ENCODE peak calls at places on chromosomes 1 and 21, in nine cellular contexts. One of them, this sample, is unnamed.

GRCh38 chr1:228416217-228416971 is at the start of gene TRIM17:
- DNase-seq in thoracic aorta: no peak
- DNase-seq in AG04450: no peak
- DNase-seq in GM10248: no peak
- DNase-seq in brain microvascular endothelial cell: no peak
- DNase-seq in AG10803: no peak
- DNase-seq in B cell: peak
- DNase-seq in tibial artery: no peak
- DNase-seq in activated B cell treated with CpG ODN at 0.5 μM for 24 hours: no peak
- DNase-seq in this sample: peak

GRCh38 chr21:34148826-34149558 is 75.6 kb downstream of the MRPS6 start:
- DNase-seq in thoracic aorta: no peak
- DNase-seq in AG04450: no peak
- DNase-seq in GM10248: no peak
- DNase-seq in brain microvascular endothelial cell: no peak
- DNase-seq in AG10803: no peak
- DNase-seq in B cell: no peak
- DNase-seq in tibial artery: no peak
- DNase-seq in activated B cell treated with CpG ODN at 0.5 μM for 24 hours: no peak
- DNase-seq in this sample: no peak

GRCh38 chr1:9350011-9350907 is 57.6 kb downstream of the SPSB1 start:
- DNase-seq in thoracic aorta: no peak
- DNase-seq in AG04450: no peak
- DNase-seq in GM10248: no peak
- DNase-seq in brain microvascular endothelial cell: no peak
- DNase-seq in AG10803: peak
- DNase-seq in B cell: no peak
- DNase-seq in tibial artery: peak
- DNase-seq in activated B cell treated with CpG ODN at 0.5 μM for 24 hours: no peak
- DNase-seq in this sample: no peak

GRCh38 chr1:154427173-154428139 is 22.3 kb downstream of the IL6R start:
- DNase-seq in thoracic aorta: no peak
- DNase-seq in AG04450: no peak
- DNase-seq in GM10248: no peak
- DNase-seq in brain microvascular endothelial cell: no peak
- DNase-seq in AG10803: no peak
- DNase-seq in B cell: no peak
- DNase-seq in tibial artery: peak
- DNase-seq in activated B cell treated with CpG ODN at 0.5 μM for 24 hours: no peak
- DNase-seq in this sample: no peak

GRCh38 chr21:41634858-41635257 is 126.9 kb upstream of the TMPRSS2 start:
- DNase-seq in thoracic aorta: no peak
- DNase-seq in AG04450: no peak
- DNase-seq in GM10248: no peak
- DNase-seq in brain microvascular endothelial cell: peak
- DNase-seq in AG10803: peak
- DNase-seq in B cell: no peak
- DNase-seq in tibial artery: peak
- DNase-seq in activated B cell treated with CpG ODN at 0.5 μM for 24 hours: no peak
- DNase-seq in this sample: no peak

GRCh38 chr1:207407655-207408256 is 46.4 kb upstream of the CR2 start:
- DNase-seq in thoracic aorta: no peak
- DNase-seq in AG04450: no peak
- DNase-seq in GM10248: no peak
- DNase-seq in brain microvascular endothelial cell: no peak
- DNase-seq in AG10803: peak
- DNase-seq in B cell: no peak
- DNase-seq in tibial artery: no peak
- DNase-seq in activated B cell treated with CpG ODN at 0.5 μM for 24 hours: no peak
- DNase-seq in this sample: no peak

GRCh38 chr1:9228589-9228988 is 6.0 kb upstream of the H6PD start:
- DNase-seq in thoracic aorta: no peak
- DNase-seq in AG04450: no peak
- DNase-seq in GM10248: no peak
- DNase-seq in brain microvascular endothelial cell: no peak
- DNase-seq in AG10803: no peak
- DNase-seq in B cell: no peak
- DNase-seq in tibial artery: no peak
- DNase-seq in activated B cell treated with CpG ODN at 0.5 μM for 24 hours: no peak
- DNase-seq in this sample: no peak

GRCh38 chr1:234988160-234988528 is 140.5 kb downstream of the TOMM20 start:
- DNase-seq in thoracic aorta: no peak
- DNase-seq in AG04450: no peak
- DNase-seq in GM10248: no peak
- DNase-seq in brain microvascular endothelial cell: no peak
- DNase-seq in AG10803: no peak
- DNase-seq in B cell: no peak
- DNase-seq in tibial artery: no peak
- DNase-seq in activated B cell treated with CpG ODN at 0.5 μM for 24 hours: no peak
- DNase-seq in this sample: no peak

GRCh38 chr1:224173523-224173922 is 9.5 kb upstream of the DEGS1 start:
- DNase-seq in thoracic aorta: no peak
- DNase-seq in AG04450: no peak
- DNase-seq in GM10248: no peak
- DNase-seq in brain microvascular endothelial cell: no peak
- DNase-seq in AG10803: no peak
- DNase-seq in B cell: no peak
- DNase-seq in tibial artery: no peak
- DNase-seq in activated B cell treated with CpG ODN at 0.5 μM for 24 hours: no peak
- DNase-seq in this sample: no peak

GRCh38 chr1:224172229-224172628 is 10.8 kb upstream of the DEGS1 start:
- DNase-seq in thoracic aorta: no peak
- DNase-seq in AG04450: no peak
- DNase-seq in GM10248: no peak
- DNase-seq in brain microvascular endothelial cell: no peak
- DNase-seq in AG10803: no peak
- DNase-seq in B cell: no peak
- DNase-seq in tibial artery: no peak
- DNase-seq in activated B cell treated with CpG ODN at 0.5 μM for 24 hours: no peak
- DNase-seq in this sample: no peak

GRCh38 chr1:224177356-224177999 is 5.6 kb upstream of the DEGS1 start:
- DNase-seq in thoracic aorta: no peak
- DNase-seq in AG04450: no peak
- DNase-seq in GM10248: no peak
- DNase-seq in brain microvascular endothelial cell: no peak
- DNase-seq in AG10803: no peak
- DNase-seq in B cell: no peak
- DNase-seq in tibial artery: no peak
- DNase-seq in activated B cell treated with CpG ODN at 0.5 μM for 24 hours: no peak
- DNase-seq in this sample: no peak

GRCh38 chr1:224178894-224179293 is 4.1 kb upstream of the DEGS1 start:
- DNase-seq in thoracic aorta: no peak
- DNase-seq in AG04450: no peak
- DNase-seq in GM10248: no peak
- DNase-seq in brain microvascular endothelial cell: no peak
- DNase-seq in AG10803: no peak
- DNase-seq in B cell: no peak
- DNase-seq in tibial artery: no peak
- DNase-seq in activated B cell treated with CpG ODN at 0.5 μM for 24 hours: no peak
- DNase-seq in this sample: no peak

GRCh38 chr1:224175615-224176014 is 7.4 kb upstream of the DEGS1 start:
- DNase-seq in thoracic aorta: no peak
- DNase-seq in AG04450: no peak
- DNase-seq in GM10248: no peak
- DNase-seq in brain microvascular endothelial cell: peak
- DNase-seq in AG10803: peak
- DNase-seq in B cell: no peak
- DNase-seq in tibial artery: no peak
- DNase-seq in activated B cell treated with CpG ODN at 0.5 μM for 24 hours: no peak
- DNase-seq in this sample: no peak
- TF ChIP-seq CTCF in thoracic aorta: no peak
- TF ChIP-seq CTCF in AG04450: no peak
- TF ChIP-seq CTCF in GM10248: no peak
- TF ChIP-seq CTCF in brain microvascular endothelial cell: peak
- TF ChIP-seq CTCF in AG10803: no peak
- TF ChIP-seq CTCF in B cell: no peak
- TF ChIP-seq CTCF in tibial artery: no peak
- TF ChIP-seq CTCF in activated B cell treated with CpG ODN at 0.5 μM for 24 hours: no peak
- TF ChIP-seq CTCF in this sample: no peak

DNA sequence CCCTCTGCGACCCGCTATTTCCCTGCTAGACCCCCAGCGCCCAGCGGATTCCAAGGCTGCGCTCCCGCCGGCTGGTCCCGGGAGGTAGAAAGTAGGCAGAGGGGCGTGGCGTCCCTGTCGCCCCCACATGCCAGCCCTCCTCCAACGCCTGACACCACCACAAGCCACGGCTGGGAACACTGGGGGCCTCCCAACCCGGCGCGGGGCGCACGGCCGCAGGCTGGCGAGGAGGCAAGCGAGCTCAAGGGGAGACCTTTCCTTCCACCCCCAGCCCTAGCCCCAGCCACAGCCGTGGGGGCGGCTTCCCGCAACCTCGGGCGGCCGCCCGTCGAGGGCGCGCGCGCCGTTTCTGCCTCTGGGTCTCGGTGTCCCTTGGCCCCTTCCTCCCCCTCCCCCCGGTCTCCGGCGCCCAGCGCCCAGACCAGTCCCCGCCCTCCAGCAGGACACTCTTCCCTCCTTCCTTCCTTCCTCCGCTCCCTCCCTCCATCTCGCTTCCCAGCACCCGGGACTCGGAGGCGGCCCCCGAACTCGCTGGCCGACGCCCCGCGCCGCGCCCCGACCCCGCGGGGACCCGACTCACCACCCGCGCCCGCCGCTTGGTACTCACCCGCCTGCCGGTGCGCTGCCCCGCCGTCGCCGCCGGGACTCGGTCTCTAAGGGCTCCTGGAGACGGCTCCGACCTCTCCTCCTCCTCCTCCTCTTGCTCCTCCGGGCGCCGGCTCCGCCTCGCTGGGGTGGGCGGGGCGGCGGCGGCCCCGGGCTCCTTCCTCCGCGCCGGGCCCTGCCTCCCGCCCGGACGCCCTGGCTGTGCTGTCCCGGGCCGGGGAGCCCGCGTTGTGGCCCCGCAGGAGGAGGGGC is at the start of gene GNG12:
- DNase-seq in thoracic aorta: no peak
- DNase-seq in AG04450: no peak
- DNase-seq in GM10248: peak
- DNase-seq in brain microvascular endothelial cell: peak
- DNase-seq in AG10803: peak
- DNase-seq in B cell: peak
- DNase-seq in tibial artery: peak
- DNase-seq in activated B cell treated with CpG ODN at 0.5 μM for 24 hours: peak
- DNase-seq in this sample: peak
- TF ChIP-seq CTCF in thoracic aorta: no peak
- TF ChIP-seq CTCF in AG04450: no peak
- TF ChIP-seq CTCF in GM10248: no peak
- TF ChIP-seq CTCF in brain microvascular endothelial cell: no peak
- TF ChIP-seq CTCF in AG10803: no peak
- TF ChIP-seq CTCF in B cell: no peak
- TF ChIP-seq CTCF in tibial artery: no peak
- TF ChIP-seq CTCF in activated B cell treated with CpG ODN at 0.5 μM for 24 hours: no peak
- TF ChIP-seq CTCF in this sample: no peak

GRCh38 chr1:180198186-180198585 is 31.9 kb upstream of the LHX4 start:
- DNase-seq in thoracic aorta: no peak
- DNase-seq in AG04450: no peak
- DNase-seq in GM10248: no peak
- DNase-seq in brain microvascular endothelial cell: no peak
- DNase-seq in AG10803: no peak
- DNase-seq in B cell: no peak
- DNase-seq in tibial artery: no peak
- DNase-seq in activated B cell treated with CpG ODN at 0.5 μM for 24 hours: no peak
- DNase-seq in this sample: no peak
- TF ChIP-seq CTCF in thoracic aorta: no peak
- TF ChIP-seq CTCF in AG04450: no peak
- TF ChIP-seq CTCF in GM10248: no peak
- TF ChIP-seq CTCF in brain microvascular endothelial cell: no peak
- TF ChIP-seq CTCF in AG10803: no peak
- TF ChIP-seq CTCF in B cell: no peak
- TF ChIP-seq CTCF in tibial artery: no peak
- TF ChIP-seq CTCF in activated B cell treated with CpG ODN at 0.5 μM for 24 hours: no peak
- TF ChIP-seq CTCF in this sample: no peak

GRCh38 chr1:46303038-46303871 is at the start of the genes LRRC41 and UQCRH:
- DNase-seq in thoracic aorta: peak
- DNase-seq in AG04450: peak
- DNase-seq in GM10248: peak
- DNase-seq in brain microvascular endothelial cell: peak
- DNase-seq in AG10803: peak
- DNase-seq in B cell: peak
- DNase-seq in tibial artery: peak
- DNase-seq in activated B cell treated with CpG ODN at 0.5 μM for 24 hours: peak
- DNase-seq in this sample: peak

GRCh38 chr1:46301406-46302090 is 1.9 kb downstream of the LRRC41 start:
- DNase-seq in thoracic aorta: no peak
- DNase-seq in AG04450: no peak
- DNase-seq in GM10248: peak
- DNase-seq in brain microvascular endothelial cell: peak
- DNase-seq in AG10803: peak
- DNase-seq in B cell: no peak
- DNase-seq in tibial artery: no peak
- DNase-seq in activated B cell treated with CpG ODN at 0.5 μM for 24 hours: no peak
- DNase-seq in this sample: no peak

GRCh38 chr1:46303872-46304326 is 401 bp downstream of the UQCRH start:
- DNase-seq in thoracic aorta: no peak
- DNase-seq in AG04450: no peak
- DNase-seq in GM10248: no peak
- DNase-seq in brain microvascular endothelial cell: no peak
- DNase-seq in AG10803: no peak
- DNase-seq in B cell: no peak
- DNase-seq in tibial artery: no peak
- DNase-seq in activated B cell treated with CpG ODN at 0.5 μM for 24 hours: no peak
- DNase-seq in this sample: no peak

GRCh38 chr1:46300673-46301405 is 2.6 kb downstream of the LRRC41 start:
- DNase-seq in thoracic aorta: no peak
- DNase-seq in AG04450: no peak
- DNase-seq in GM10248: no peak
- DNase-seq in brain microvascular endothelial cell: no peak
- DNase-seq in AG10803: peak
- DNase-seq in B cell: no peak
- DNase-seq in tibial artery: no peak
- DNase-seq in activated B cell treated with CpG ODN at 0.5 μM for 24 hours: no peak
- DNase-seq in this sample: no peak

DNA sequence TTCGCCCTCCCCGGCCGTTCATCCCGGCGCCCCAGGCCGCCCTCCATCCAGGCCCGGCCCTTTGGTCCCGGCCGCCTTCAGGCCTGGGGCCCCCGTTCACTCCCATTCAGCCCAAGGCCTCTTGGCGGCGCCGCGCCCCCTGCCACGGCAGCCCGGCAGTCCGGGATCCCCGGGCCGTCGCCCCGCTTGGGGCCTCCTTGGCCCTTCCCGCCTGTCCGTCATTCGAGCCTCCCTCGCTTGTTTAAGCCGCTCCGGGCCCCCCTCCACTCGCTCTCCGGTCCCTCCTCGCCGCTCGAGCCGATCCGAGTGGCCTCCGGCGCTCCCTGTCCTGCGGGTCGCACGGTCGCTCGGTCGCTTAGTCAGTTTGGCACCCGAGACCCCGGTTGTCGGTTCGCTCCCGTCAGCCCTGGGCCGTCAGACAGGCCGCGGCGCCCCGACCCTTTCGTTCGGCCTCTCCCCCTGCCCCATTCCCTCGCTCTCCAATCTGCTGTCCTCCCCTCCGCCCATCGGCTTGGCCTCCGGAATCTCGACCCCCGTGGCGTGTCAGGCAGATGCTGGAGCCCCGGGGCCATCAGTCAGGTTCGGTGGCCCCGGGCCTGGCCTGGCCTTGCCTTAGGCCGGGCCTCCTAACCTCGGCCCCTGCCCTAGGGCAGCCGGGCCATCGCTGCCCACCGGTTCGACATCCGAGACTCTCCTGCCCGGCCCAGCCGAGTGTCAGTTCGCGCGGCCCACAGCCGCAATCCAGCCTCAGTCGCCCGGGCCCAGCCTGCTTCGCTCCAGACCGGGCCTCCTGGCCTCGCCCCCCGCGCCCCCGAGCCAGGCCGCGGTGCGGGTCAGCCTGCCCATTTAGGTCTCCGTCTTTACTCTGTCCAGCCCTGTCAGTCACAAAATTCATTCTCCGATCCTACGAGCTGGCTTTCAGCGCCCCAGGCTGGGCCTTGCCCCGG is 1.1 kb downstream of the LRRC41 start:
- DNase-seq in thoracic aorta: no peak
- DNase-seq in AG04450: no peak
- DNase-seq in GM10248: peak
- DNase-seq in brain microvascular endothelial cell: peak
- DNase-seq in AG10803: peak
- DNase-seq in B cell: peak
- DNase-seq in tibial artery: peak
- DNase-seq in activated B cell treated with CpG ODN at 0.5 μM for 24 hours: peak
- DNase-seq in this sample: peak
- TF ChIP-seq CTCF in thoracic aorta: no peak
- TF ChIP-seq CTCF in AG04450: peak
- TF ChIP-seq CTCF in GM10248: peak
- TF ChIP-seq CTCF in brain microvascular endothelial cell: peak
- TF ChIP-seq CTCF in AG10803: peak
- TF ChIP-seq CTCF in B cell: peak
- TF ChIP-seq CTCF in tibial artery: no peak
- TF ChIP-seq CTCF in activated B cell treated with CpG ODN at 0.5 μM for 24 hours: no peak
- TF ChIP-seq CTCF in this sample: peak

This sample was measured in progenitor cell of endocrine pancreas.